ENCODE peak calls at places on chromosomes 7 and 10, in six cellular contexts. V is iris pigment epithelial cell; P is Caco-2; N is OCI-M1; Q is activated CD8-positive, alpha-beta memory T cell treated with anti-CD3 and anti-CD28 coated beads for 4 hours; O is fibroblast of lung. Y is an unnamed sample.

GRCh38 chr7:26078437-26079362 is 73.3 kb upstream of the NFE2L3 start:
- DNase-seq in V (peak), P (peak), N (peak), Q (peak), O (peak), Y (peak)

GRCh38 chr10:78458983-78459638 is 425.4 kb downstream of the RPS24 start:
- DNase-seq in V (peak), P (peak), N (peak), Q (no peak), O (peak), Y (peak)

GRCh38 chr7:87220026-87220733 is 648 bp upstream of the TMEM243 start:
- DNase-seq in V (peak), P (peak), N (peak), Q (peak), O (peak), Y (peak)

GRCh38 chr10:67785098-67785497 is 52.9 kb downstream of the DNAJC12 start:
- DNase-seq in V (no peak), P (no peak), N (no peak), Q (no peak), O (no peak), Y (no peak)

GRCh38 chr10:47094126-47094525 is 182.9 kb downstream of the PTPN20 start:
- DNase-seq in V (no peak), P (no peak), N (no peak), Q (no peak), O (no peak), Y (no peak)

GRCh38 chr10:6694447-6695155 is 114.5 kb upstream of the PRKCQ start:
- DNase-seq in V (no peak), P (no peak), N (no peak), Q (no peak), O (peak), Y (no peak)

GRCh38 chr7:30865821-30866220 is 45.8 kb upstream of the AQP1 start:
- DNase-seq in V (no peak), P (no peak), N (no peak), Q (no peak), O (no peak), Y (no peak)

GRCh38 chr10:78472542-78472890 is 438.9 kb downstream of the RPS24 start:
- DNase-seq in V (no peak), P (no peak), N (no peak), Q (no peak), O (no peak), Y (no peak)

GRCh38 chr10:119654540-119654939 is 3.4 kb downstream of the BAG3 start:
- DNase-seq in V (no peak), P (no peak), N (no peak), Q (no peak), O (no peak), Y (no peak)

Y was measured in HuH-7.